ENCODE peak calls at places on chromosome 15, in seven cellular contexts. X is adrenal gland; B is neural crest cell; G is stimulated activated CD8-positive, alpha-beta memory T cell treated with anti-CD3 and anti-CD28 coated beads, Interleukin-12 subunit alpha, Interleukin-12 subunit beta, amount 100 ng/mL, for 4 hours; J is retina; Q is activated CD4-positive, CD25-positive, alpha-beta regulatory T cell; D is GM12865. O is an unnamed sample.

GRCh38 chr15:28967071-28967470 is 81.3 kb downstream of the APBA2 start:
- DNase-seq in X (no peak), G (no peak), B (no peak), D (no peak), Q (no peak), J (no peak), O (no peak)

GRCh38 chr15:26716069-26716468 is 56.8 kb downstream of the GABRB3 start:
- DNase-seq in B (no peak), G (no peak), D (no peak), J (no peak), X (no peak), Q (no peak), O (no peak)

GRCh38 chr15:35921051-35921450 is 375.1 kb upstream of the DPH6 start:
- DNase-seq in X (no peak), Q (no peak), G (no peak), B (no peak), J (peak), D (no peak), O (no peak)

GRCh38 chr15:58840048-58840447 is 68.9 kb downstream of the MINDY2 start:
- DNase-seq in J (no peak), G (no peak), D (no peak), B (no peak), X (no peak), Q (no peak), O (no peak)

GRCh38 chr15:45105586-45105985 is 8.4 kb downstream of the DUOX2 start:
- DNase-seq in J (no peak), X (peak), B (no peak), G (no peak), D (no peak), Q (no peak), O (no peak)

GRCh38 chr15:42253300-42253699 is 19.7 kb upstream of the GANC start:
- DNase-seq in Q (no peak), G (no peak), J (no peak), X (no peak), B (no peak), D (no peak), O (no peak)

GRCh38 chr15:69783211-69783610 is 314.5 kb downstream of the TLE3 start:
- DNase-seq in X (no peak), B (no peak), Q (no peak), J (no peak), D (no peak), G (no peak), O (no peak)

GRCh38 chr15:35771878-35772442 is 226.0 kb upstream of the DPH6 start:
- DNase-seq in B (no peak), D (no peak), Q (no peak), G (no peak), X (no peak), J (no peak), O (no peak)

GRCh38 chr15:66096711-66097058 is 156.9 kb downstream of the MEGF11 start:
- DNase-seq in G (no peak), Q (no peak), J (no peak), X (no peak), B (no peak), D (no peak), O (no peak)

GRCh38 chr15:38698215-38698614 is 133.6 kb upstream of the RASGRP1 start:
- DNase-seq in D (peak), Q (no peak), J (no peak), X (no peak), G (no peak), B (no peak), O (no peak)

GRCh38 chr15:56208185-56208584 is 35.5 kb downstream of the RFX7 start:
- DNase-seq in D (no peak), G (no peak), Q (no peak), B (no peak), J (no peak), X (no peak), O (no peak)

GRCh38 chr15:96398769-96399168 is 68.3 kb downstream of the NR2F2 start:
- DNase-seq in J (no peak), D (no peak), X (no peak), B (no peak), Q (no peak), G (no peak), O (no peak)

GRCh38 chr15:66515901-66516322 is 10.8 kb downstream of the ZWILCH start:
- DNase-seq in X (no peak), Q (no peak), G (no peak), J (no peak), D (no peak), B (no peak), O (no peak)

GRCh38 chr15:70474367-70474681 is 289.0 kb downstream of the UACA start:
- DNase-seq in B (no peak), X (no peak), G (no peak), J (no peak), Q (no peak), D (no peak), O (no peak)

GRCh38 chr15:27249723-27250160 is 278.8 kb downstream of the GABRG3 start:
- DNase-seq in G (no peak), Q (no peak), J (no peak), B (no peak), X (no peak), D (no peak), O (no peak)